ENCODE peak calls at places on chromosomes 4 and X, in four cellular contexts. One of them, this sample, is unnamed. For H3K4me1, the result is how much of the 10 kb centered on the place peaks cover.

GRCh38 chrX:130874751-130875150 is 28.3 kb downstream of the ENOX2 start:
- DNase-seq in gastrocnemius medialis: no peak
- DNase-seq in thyroid gland: no peak
- DNase-seq in neuronal stem cell: no peak
- DNase-seq in this sample: no peak

GRCh38 chrX:41912922-41913321 is 10.4 kb downstream of the CASK start:
- DNase-seq in thyroid gland: no peak
- DNase-seq in neuronal stem cell: no peak
- DNase-seq in gastrocnemius medialis: no peak
- DNase-seq in this sample: no peak

GRCh38 chrX:130118396-130118795 is 8.1 kb upstream of the ELF4 start:
- DNase-seq in gastrocnemius medialis: no peak
- DNase-seq in neuronal stem cell: no peak
- DNase-seq in thyroid gland: peak
- DNase-seq in this sample: no peak

GRCh38 chr4:121185960-121186359 is 21.8 kb upstream of the TNIP3 start:
- DNase-seq in gastrocnemius medialis: no peak
- DNase-seq in neuronal stem cell: no peak
- DNase-seq in thyroid gland: no peak
- DNase-seq in this sample: no peak

GRCh38 chr4:135485371-135485770 is 1283.8 kb upstream of the PABPC4L start:
- DNase-seq in thyroid gland: no peak
- DNase-seq in neuronal stem cell: no peak
- DNase-seq in gastrocnemius medialis: no peak
- DNase-seq in this sample: no peak

GRCh38 chrX:9907645-9908387 is 59.3 kb upstream of the CLDN34 start:
- DNase-seq in gastrocnemius medialis: no peak
- DNase-seq in neuronal stem cell: no peak
- DNase-seq in thyroid gland: no peak
- DNase-seq in this sample: no peak

GRCh38 chr4:87219648-87220093 is 747 bp downstream of the KLHL8 start:
- DNase-seq in gastrocnemius medialis: peak
- DNase-seq in neuronal stem cell: no peak
- DNase-seq in thyroid gland: peak
- DNase-seq in this sample: no peak

GRCh38 chrX:68432648-68433047 is 647 bp downstream of the OPHN1 start:
- DNase-seq in gastrocnemius medialis: no peak
- DNase-seq in thyroid gland: no peak
- DNase-seq in neuronal stem cell: no peak
- DNase-seq in this sample: no peak

GRCh38 chrX:120205816-120206753 is 44.5 kb upstream of the ZBTB33 start:
- DNase-seq in neuronal stem cell: no peak
- DNase-seq in gastrocnemius medialis: no peak
- DNase-seq in thyroid gland: no peak
- DNase-seq in this sample: no peak

GRCh38 chrX:13721819-13722527 is 12.4 kb downstream of the TRAPPC2 start:
- DNase-seq in thyroid gland: no peak
- DNase-seq in neuronal stem cell: no peak
- DNase-seq in gastrocnemius medialis: no peak
- DNase-seq in this sample: no peak

GRCh38 chrX:115036029-115036428 is 18.6 kb upstream of the IL13RA2 start:
- DNase-seq in gastrocnemius medialis: no peak
- DNase-seq in neuronal stem cell: no peak
- DNase-seq in thyroid gland: no peak
- DNase-seq in this sample: no peak
- H3K4me1 ChIP-seq in gastrocnemius medialis: under half
- H3K4me1 ChIP-seq in neuronal stem cell: under half
- H3K4me1 ChIP-seq in thyroid gland: under half
- H3K4me1 ChIP-seq in this sample: under half

DNA sequence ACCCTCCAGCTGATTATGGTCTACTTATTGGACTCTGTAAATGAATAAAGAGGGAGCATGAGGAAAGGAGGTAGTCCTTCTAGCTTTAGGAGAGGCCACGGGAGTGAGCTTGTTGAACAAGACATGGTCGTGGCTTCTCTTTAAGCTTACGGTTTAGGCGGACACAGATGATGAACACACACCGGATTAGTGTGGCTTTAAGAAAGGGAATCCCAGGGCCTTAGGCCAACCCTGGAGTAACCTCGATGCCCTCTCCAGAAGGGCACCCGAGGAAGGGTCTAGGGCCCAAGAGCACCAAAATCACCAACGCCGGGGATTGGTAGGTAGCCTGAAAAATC is 39.4 kb downstream of the ERVMER34-1 start:
- DNase-seq in gastrocnemius medialis: no peak
- DNase-seq in thyroid gland: no peak
- DNase-seq in neuronal stem cell: no peak
- DNase-seq in this sample: no peak
- H3K27ac ChIP-seq in gastrocnemius medialis: peak
- H3K27ac ChIP-seq in thyroid gland: peak
- H3K27ac ChIP-seq in neuronal stem cell: no peak
- H3K27ac ChIP-seq in this sample: peak

GRCh38 chr4:118918388-118918787 is 29.7 kb downstream of the SYNPO2 start:
- DNase-seq in neuronal stem cell: no peak
- DNase-seq in thyroid gland: no peak
- DNase-seq in gastrocnemius medialis: no peak
- DNase-seq in this sample: no peak
- H3K4me1 ChIP-seq in neuronal stem cell: under half
- H3K4me1 ChIP-seq in thyroid gland: under half
- H3K4me1 ChIP-seq in gastrocnemius medialis: under half
- H3K4me1 ChIP-seq in this sample: half or more

DNA sequence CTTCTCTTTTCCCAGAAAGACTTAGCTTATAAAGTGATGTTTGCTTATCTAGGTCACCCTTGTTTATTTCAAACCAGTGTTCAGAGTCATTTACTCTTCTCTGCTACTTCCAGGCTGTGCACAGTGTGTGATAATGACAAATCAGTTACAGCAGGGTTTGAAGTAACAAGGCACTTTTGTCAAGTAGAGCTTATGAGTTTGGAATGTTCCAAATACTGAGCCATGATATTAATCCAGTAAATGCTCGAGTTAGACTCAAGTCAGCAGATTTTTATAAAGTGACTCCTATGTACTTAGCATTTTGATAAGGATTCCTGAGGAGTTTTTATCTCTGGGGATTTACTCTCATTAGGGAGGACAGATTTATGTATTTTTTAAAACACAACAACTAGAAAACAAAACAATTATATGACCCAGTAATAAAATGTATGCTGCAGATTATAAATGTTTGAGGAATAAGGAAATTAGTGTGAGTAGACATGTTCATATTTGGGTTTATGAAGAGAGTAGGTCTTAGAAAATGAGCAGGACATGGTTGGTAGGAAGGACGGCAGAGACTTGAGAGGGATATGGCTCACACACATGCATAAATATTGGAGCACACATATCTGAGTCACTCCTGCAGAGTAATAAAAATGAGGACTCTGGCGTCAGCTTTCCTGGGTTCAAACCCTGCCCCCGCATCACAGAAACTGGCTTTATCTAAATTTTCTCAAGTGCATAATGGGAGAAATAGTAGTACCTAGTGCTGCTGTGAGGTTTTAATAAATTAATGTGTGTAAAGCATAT is 271.1 kb downstream of the FBXO8 start:
- DNase-seq in neuronal stem cell: no peak
- DNase-seq in gastrocnemius medialis: no peak
- DNase-seq in thyroid gland: no peak
- DNase-seq in this sample: no peak
- H3K27ac ChIP-seq in neuronal stem cell: no peak
- H3K27ac ChIP-seq in gastrocnemius medialis: no peak
- H3K27ac ChIP-seq in thyroid gland: no peak
- H3K27ac ChIP-seq in this sample: no peak

DNA sequence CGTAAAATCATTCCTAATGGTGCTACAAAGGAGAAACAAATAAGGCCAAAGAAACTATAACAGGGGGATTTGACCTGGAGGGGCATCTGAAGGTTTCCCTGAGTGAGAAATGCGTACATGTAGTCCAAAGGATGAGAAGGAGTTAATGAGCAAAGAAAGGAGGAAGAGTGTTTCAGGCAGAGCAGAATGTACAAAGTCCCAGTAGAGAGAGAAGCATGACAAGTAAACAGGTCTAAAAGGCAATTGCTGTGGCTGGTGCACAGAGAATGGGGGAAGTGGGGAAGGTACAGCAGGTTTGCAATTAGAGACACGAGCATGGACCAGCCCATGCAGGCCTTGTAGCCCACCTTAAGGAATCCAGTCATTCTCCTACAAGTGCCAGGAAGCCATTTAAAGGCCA is 145.5 kb downstream of the TSPAN5 start:
- DNase-seq in neuronal stem cell: no peak
- DNase-seq in gastrocnemius medialis: no peak
- DNase-seq in thyroid gland: no peak
- DNase-seq in this sample: no peak
- H3K4me1 ChIP-seq in neuronal stem cell: under half
- H3K4me1 ChIP-seq in gastrocnemius medialis: under half
- H3K4me1 ChIP-seq in thyroid gland: under half
- H3K4me1 ChIP-seq in this sample: under half

GRCh38 chr4:99537674-99538073 is 26.2 kb downstream of the TRMT10A start:
- DNase-seq in neuronal stem cell: no peak
- DNase-seq in gastrocnemius medialis: no peak
- DNase-seq in thyroid gland: no peak
- DNase-seq in this sample: no peak
- H3K27ac ChIP-seq in neuronal stem cell: no peak
- H3K27ac ChIP-seq in gastrocnemius medialis: no peak
- H3K27ac ChIP-seq in thyroid gland: no peak
- H3K27ac ChIP-seq in this sample: no peak

DNA sequence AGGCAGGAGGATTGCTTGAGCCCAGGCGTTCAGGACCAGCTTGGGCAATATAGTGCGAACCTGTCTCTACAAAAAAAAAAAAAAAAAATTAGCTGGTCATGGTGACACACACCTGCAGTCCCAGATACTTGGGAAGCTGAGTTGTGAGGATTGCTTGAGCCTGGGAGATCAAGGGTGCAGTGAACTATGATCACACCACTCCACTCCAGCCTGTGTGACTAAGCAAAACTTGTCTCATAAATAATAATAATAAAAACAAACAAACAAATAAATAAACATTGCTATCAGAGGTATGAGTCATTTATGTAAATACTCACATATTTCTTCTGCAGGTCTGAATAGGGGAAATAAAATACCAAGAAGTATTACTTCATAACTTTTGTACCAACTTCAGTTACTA is 1372.7 kb upstream of the AGA start:
- DNase-seq in thyroid gland: no peak
- DNase-seq in neuronal stem cell: no peak
- DNase-seq in gastrocnemius medialis: no peak
- DNase-seq in this sample: no peak
- H3K4me1 ChIP-seq in thyroid gland: under half
- H3K4me1 ChIP-seq in neuronal stem cell: under half
- H3K4me1 ChIP-seq in gastrocnemius medialis: under half
- H3K4me1 ChIP-seq in this sample: under half

GRCh38 chr4:169305651-169306050 is 34.9 kb upstream of the SH3RF1 start:
- DNase-seq in neuronal stem cell: no peak
- DNase-seq in gastrocnemius medialis: peak
- DNase-seq in thyroid gland: peak
- DNase-seq in this sample: no peak
- H3K27ac ChIP-seq in neuronal stem cell: no peak
- H3K27ac ChIP-seq in gastrocnemius medialis: peak
- H3K27ac ChIP-seq in thyroid gland: peak
- H3K27ac ChIP-seq in this sample: no peak

GRCh38 chr4:8858188-8858924 is 13.3 kb downstream of the HMX1 start:
- DNase-seq in gastrocnemius medialis: no peak
- DNase-seq in thyroid gland: no peak
- DNase-seq in neuronal stem cell: no peak
- DNase-seq in this sample: no peak
- H3K4me1 ChIP-seq in gastrocnemius medialis: under half
- H3K4me1 ChIP-seq in thyroid gland: under half
- H3K4me1 ChIP-seq in neuronal stem cell: under half
- H3K4me1 ChIP-seq in this sample: under half

GRCh38 chr4:24209891-24210290 is 320.0 kb upstream of the PPARGC1A start:
- DNase-seq in neuronal stem cell: no peak
- DNase-seq in thyroid gland: no peak
- DNase-seq in gastrocnemius medialis: no peak
- DNase-seq in this sample: no peak

GRCh38 chr4:24208691-24209090 is 318.8 kb upstream of the PPARGC1A start:
- DNase-seq in neuronal stem cell: no peak
- DNase-seq in thyroid gland: no peak
- DNase-seq in gastrocnemius medialis: no peak
- DNase-seq in this sample: no peak

GRCh38 chr4:24210332-24210902 is 320.6 kb upstream of the PPARGC1A start:
- DNase-seq in gastrocnemius medialis: no peak
- DNase-seq in thyroid gland: peak
- DNase-seq in neuronal stem cell: no peak
- DNase-seq in this sample: peak

GRCh38 chr4:24211821-24212220 is 322.0 kb upstream of the PPARGC1A start:
- DNase-seq in neuronal stem cell: no peak
- DNase-seq in gastrocnemius medialis: no peak
- DNase-seq in thyroid gland: no peak
- DNase-seq in this sample: no peak

GRCh38 chr4:24209131-24209530 is 319.3 kb upstream of the PPARGC1A start:
- DNase-seq in neuronal stem cell: no peak
- DNase-seq in gastrocnemius medialis: no peak
- DNase-seq in thyroid gland: peak
- DNase-seq in this sample: no peak
- H3K27ac ChIP-seq in neuronal stem cell: no peak
- H3K27ac ChIP-seq in gastrocnemius medialis: no peak
- H3K27ac ChIP-seq in thyroid gland: peak
- H3K27ac ChIP-seq in this sample: no peak

This sample was measured in thoracic aorta.